ENCODE peak calls at places on chromosomes 6 and 20, in nine cellular contexts. One of them, this sample, is unnamed.

GRCh38 chr6:35601331-35602132 is 87.2 kb downstream of the FKBP5 start:
- DNase-seq in hypothalamus: no peak
- DNase-seq in MM.1S: peak; percentile 50
- DNase-seq in activated T-helper 1 cell treated with anti-CD3 and anti-CD28 coated beads, Interleukin-12 subunit alpha, Interleukin-12 subunit beta, Interleukin-2, Interleukin-4 antibody, amounts not matched to agents 30 ng/mL and 10 ng/mL and 1 ng/mL, durations not matched to agents 14 hours and 24 hours and 36 hours: peak; percentile 57
- DNase-seq in lower leg skin: no peak
- DNase-seq in H4: peak; percentile 81
- DNase-seq in stimulated activated CD4-positive, alpha-beta T cell treated with anti-CD3 and anti-CD28 coated beads, Interleukin-12 subunit alpha, Interleukin-12 subunit beta, amount 100 ng/mL, for 4 hours: no peak
- DNase-seq in fibroblast of pulmonary artery: peak; percentile 93
- DNase-seq in effector CD4-positive, alpha-beta T cell: peak; percentile 59
- DNase-seq in this sample: peak; percentile 88

GRCh38 chr20:24149881-24150307 is 161.3 kb upstream of the GGTLC1 start:
- DNase-seq in fibroblast of pulmonary artery: no peak
- DNase-seq in H4: no peak
- DNase-seq in lower leg skin: peak; percentile 52
- DNase-seq in activated T-helper 1 cell treated with anti-CD3 and anti-CD28 coated beads, Interleukin-12 subunit alpha, Interleukin-12 subunit beta, Interleukin-2, Interleukin-4 antibody, amounts not matched to agents 30 ng/mL and 10 ng/mL and 1 ng/mL, durations not matched to agents 14 hours and 24 hours and 36 hours: no peak
- DNase-seq in stimulated activated CD4-positive, alpha-beta T cell treated with anti-CD3 and anti-CD28 coated beads, Interleukin-12 subunit alpha, Interleukin-12 subunit beta, amount 100 ng/mL, for 4 hours: no peak
- DNase-seq in hypothalamus: no peak
- DNase-seq in effector CD4-positive, alpha-beta T cell: no peak
- DNase-seq in MM.1S: no peak
- DNase-seq in this sample: no peak

GRCh38 chr20:57259179-57260021 is 7.0 kb downstream of the BMP7 start:
- DNase-seq in MM.1S: no peak
- DNase-seq in effector CD4-positive, alpha-beta T cell: no peak
- DNase-seq in H4: no peak
- DNase-seq in lower leg skin: no peak
- DNase-seq in hypothalamus: no peak
- DNase-seq in stimulated activated CD4-positive, alpha-beta T cell treated with anti-CD3 and anti-CD28 coated beads, Interleukin-12 subunit alpha, Interleukin-12 subunit beta, amount 100 ng/mL, for 4 hours: no peak
- DNase-seq in activated T-helper 1 cell treated with anti-CD3 and anti-CD28 coated beads, Interleukin-12 subunit alpha, Interleukin-12 subunit beta, Interleukin-2, Interleukin-4 antibody, amounts not matched to agents 30 ng/mL and 10 ng/mL and 1 ng/mL, durations not matched to agents 14 hours and 24 hours and 36 hours: no peak
- DNase-seq in fibroblast of pulmonary artery: no peak
- DNase-seq in this sample: no peak

GRCh38 chr6:139474145-139475108 is 100.0 kb upstream of the CITED2 start:
- DNase-seq in stimulated activated CD4-positive, alpha-beta T cell treated with anti-CD3 and anti-CD28 coated beads, Interleukin-12 subunit alpha, Interleukin-12 subunit beta, amount 100 ng/mL, for 4 hours: no peak
- DNase-seq in effector CD4-positive, alpha-beta T cell: no peak
- DNase-seq in MM.1S: no peak
- DNase-seq in activated T-helper 1 cell treated with anti-CD3 and anti-CD28 coated beads, Interleukin-12 subunit alpha, Interleukin-12 subunit beta, Interleukin-2, Interleukin-4 antibody, amounts not matched to agents 30 ng/mL and 10 ng/mL and 1 ng/mL, durations not matched to agents 14 hours and 24 hours and 36 hours: no peak
- DNase-seq in fibroblast of pulmonary artery: peak; percentile 56
- DNase-seq in lower leg skin: no peak
- DNase-seq in hypothalamus: no peak
- DNase-seq in H4: peak; percentile 45
- DNase-seq in this sample: no peak

GRCh38 chr6:44237021-44237812 is 9.7 kb upstream of the HSP90AB1 start:
- DNase-seq in effector CD4-positive, alpha-beta T cell: peak; percentile 55
- DNase-seq in fibroblast of pulmonary artery: peak; percentile 91
- DNase-seq in H4: peak; percentile 100
- DNase-seq in hypothalamus: peak; percentile 74
- DNase-seq in stimulated activated CD4-positive, alpha-beta T cell treated with anti-CD3 and anti-CD28 coated beads, Interleukin-12 subunit alpha, Interleukin-12 subunit beta, amount 100 ng/mL, for 4 hours: peak; percentile 58
- DNase-seq in MM.1S: peak; percentile 78
- DNase-seq in lower leg skin: peak; percentile 98
- DNase-seq in activated T-helper 1 cell treated with anti-CD3 and anti-CD28 coated beads, Interleukin-12 subunit alpha, Interleukin-12 subunit beta, Interleukin-2, Interleukin-4 antibody, amounts not matched to agents 30 ng/mL and 10 ng/mL and 1 ng/mL, durations not matched to agents 14 hours and 24 hours and 36 hours: peak; percentile 61
- DNase-seq in this sample: peak; percentile 98

GRCh38 chr20:18057106-18057993 is at the start of gene OVOL2:
- DNase-seq in stimulated activated CD4-positive, alpha-beta T cell treated with anti-CD3 and anti-CD28 coated beads, Interleukin-12 subunit alpha, Interleukin-12 subunit beta, amount 100 ng/mL, for 4 hours: no peak
- DNase-seq in fibroblast of pulmonary artery: peak; percentile 2
- DNase-seq in activated T-helper 1 cell treated with anti-CD3 and anti-CD28 coated beads, Interleukin-12 subunit alpha, Interleukin-12 subunit beta, Interleukin-2, Interleukin-4 antibody, amounts not matched to agents 30 ng/mL and 10 ng/mL and 1 ng/mL, durations not matched to agents 14 hours and 24 hours and 36 hours: no peak
- DNase-seq in H4: no peak
- DNase-seq in effector CD4-positive, alpha-beta T cell: no peak
- DNase-seq in hypothalamus: no peak
- DNase-seq in MM.1S: peak; percentile 48
- DNase-seq in lower leg skin: peak; percentile 94
- DNase-seq in this sample: no peak

GRCh38 chr6:163030980-163031379 is 303.2 kb downstream of the PACRG start:
- DNase-seq in activated T-helper 1 cell treated with anti-CD3 and anti-CD28 coated beads, Interleukin-12 subunit alpha, Interleukin-12 subunit beta, Interleukin-2, Interleukin-4 antibody, amounts not matched to agents 30 ng/mL and 10 ng/mL and 1 ng/mL, durations not matched to agents 14 hours and 24 hours and 36 hours: no peak
- DNase-seq in lower leg skin: no peak
- DNase-seq in hypothalamus: no peak
- DNase-seq in stimulated activated CD4-positive, alpha-beta T cell treated with anti-CD3 and anti-CD28 coated beads, Interleukin-12 subunit alpha, Interleukin-12 subunit beta, amount 100 ng/mL, for 4 hours: no peak
- DNase-seq in effector CD4-positive, alpha-beta T cell: no peak
- DNase-seq in H4: no peak
- DNase-seq in MM.1S: no peak
- DNase-seq in fibroblast of pulmonary artery: no peak
- DNase-seq in this sample: no peak

GRCh38 chr6:12017876-12018401 is 5.8 kb downstream of the HIVEP1 start:
- DNase-seq in hypothalamus: no peak
- DNase-seq in fibroblast of pulmonary artery: no peak
- DNase-seq in activated T-helper 1 cell treated with anti-CD3 and anti-CD28 coated beads, Interleukin-12 subunit alpha, Interleukin-12 subunit beta, Interleukin-2, Interleukin-4 antibody, amounts not matched to agents 30 ng/mL and 10 ng/mL and 1 ng/mL, durations not matched to agents 14 hours and 24 hours and 36 hours: no peak
- DNase-seq in stimulated activated CD4-positive, alpha-beta T cell treated with anti-CD3 and anti-CD28 coated beads, Interleukin-12 subunit alpha, Interleukin-12 subunit beta, amount 100 ng/mL, for 4 hours: no peak
- DNase-seq in MM.1S: no peak
- DNase-seq in lower leg skin: no peak
- DNase-seq in effector CD4-positive, alpha-beta T cell: no peak
- DNase-seq in H4: no peak
- DNase-seq in this sample: no peak

GRCh38 chr6:143583542-143584330 is 72.2 kb upstream of the FUCA2 start:
- DNase-seq in stimulated activated CD4-positive, alpha-beta T cell treated with anti-CD3 and anti-CD28 coated beads, Interleukin-12 subunit alpha, Interleukin-12 subunit beta, amount 100 ng/mL, for 4 hours: no peak
- DNase-seq in fibroblast of pulmonary artery: peak; percentile 88
- DNase-seq in hypothalamus: no peak
- DNase-seq in H4: no peak
- DNase-seq in lower leg skin: no peak
- DNase-seq in effector CD4-positive, alpha-beta T cell: no peak
- DNase-seq in activated T-helper 1 cell treated with anti-CD3 and anti-CD28 coated beads, Interleukin-12 subunit alpha, Interleukin-12 subunit beta, Interleukin-2, Interleukin-4 antibody, amounts not matched to agents 30 ng/mL and 10 ng/mL and 1 ng/mL, durations not matched to agents 14 hours and 24 hours and 36 hours: no peak
- DNase-seq in MM.1S: no peak
- DNase-seq in this sample: no peak

GRCh38 chr20:49261173-49261572 is 16.7 kb downstream of the ZNFX1 start:
- DNase-seq in MM.1S: no peak
- DNase-seq in activated T-helper 1 cell treated with anti-CD3 and anti-CD28 coated beads, Interleukin-12 subunit alpha, Interleukin-12 subunit beta, Interleukin-2, Interleukin-4 antibody, amounts not matched to agents 30 ng/mL and 10 ng/mL and 1 ng/mL, durations not matched to agents 14 hours and 24 hours and 36 hours: no peak
- DNase-seq in H4: no peak
- DNase-seq in fibroblast of pulmonary artery: no peak
- DNase-seq in lower leg skin: no peak
- DNase-seq in effector CD4-positive, alpha-beta T cell: no peak
- DNase-seq in stimulated activated CD4-positive, alpha-beta T cell treated with anti-CD3 and anti-CD28 coated beads, Interleukin-12 subunit alpha, Interleukin-12 subunit beta, amount 100 ng/mL, for 4 hours: no peak
- DNase-seq in hypothalamus: no peak
- DNase-seq in this sample: no peak

This sample was measured in ascending aorta.